ENCODE peak calls at places on chromosome 16, in seven cellular contexts. S is choroid plexus epithelial cell, P is A673, L is fibroblast of the aortic adventitia, I is HL-60, C is psoas muscle, E is endothelial cell of umbilical vein. J is an unnamed sample.

GRCh38 chr16:53457670-53458069 is 23.4 kb downstream of the RBL2 start:
- DNase-seq in S (peak; percentile 12), P (no peak), L (no peak), I (peak; percentile 69), C (no peak), E (no peak), J (no peak)

GRCh38 chr16:53740933-53741531 is 37.1 kb downstream of the FTO start:
- DNase-seq in S (no peak), P (no peak), L (no peak), I (no peak), C (no peak), E (no peak), J (no peak)

GRCh38 chr16:87332150-87332549 is 15.0 kb upstream of the C16orf95 start:
- DNase-seq in S (peak; percentile 45), P (no peak), L (no peak), I (no peak), C (no peak), E (no peak), J (peak; percentile 41)

GRCh38 chr16:3266873-3267537 is 10.6 kb upstream of the MEFV start:
- DNase-seq in S (peak; percentile 53), P (peak; percentile 64), L (peak; percentile 76), I (peak; percentile 18), C (no peak), E (peak; percentile 48), J (peak; percentile 47)

GRCh38 chr16:50416388-50416787 is 47.6 kb upstream of the BRD7 start:
- DNase-seq in S (no peak), P (no peak), L (no peak), I (no peak), C (no peak), E (no peak), J (no peak)

GRCh38 chr16:84532299-84532724 is 27.9 kb upstream of the MEAK7 start:
- DNase-seq in S (peak; percentile 86), P (no peak), L (peak; percentile 97), I (no peak), C (peak; percentile 63), E (peak; percentile 93), J (peak; percentile 96)

GRCh38 chr16:57590654-57591085 is 37.8 kb upstream of the ADGRG1 start:
- DNase-seq in S (peak; percentile 80), P (peak; percentile 48), L (peak; percentile 86), I (no peak), C (no peak), E (peak; percentile 35), J (peak; percentile 57)

GRCh38 chr16:67516296-67517177 is 12.1 kb upstream of the RIPOR1 start:
- DNase-seq in S (peak; percentile 24), P (no peak), L (peak; percentile 86), I (no peak), C (no peak), E (peak; percentile 67), J (peak; percentile 73)

GRCh38 chr16:87366288-87366687 is 17.3 kb downstream of the FBXO31 start:
- DNase-seq in S (no peak), P (no peak), L (no peak), I (no peak), C (no peak), E (no peak), J (no peak)

GRCh38 chr16:22007509-22008214 is at the start of gene MOSMO:
- DNase-seq in S (peak; percentile 74), P (peak; percentile 69), L (peak; percentile 49), I (peak; percentile 64), C (peak; percentile 82), E (peak; percentile 72), J (peak; percentile 64)

GRCh38 chr16:47613251-47613650 is 152.1 kb downstream of the PHKB start:
- DNase-seq in S (no peak), P (no peak), L (no peak), I (peak; percentile 24), C (no peak), E (no peak), J (peak; percentile 10)

GRCh38 chr16:10206215-10206614 is 24.0 kb upstream of the GRIN2A start:
- DNase-seq in S (no peak), P (no peak), L (no peak), I (no peak), C (no peak), E (no peak), J (no peak)

GRCh38 chr16:70693231-70693671 is 7.4 kb upstream of the MTSS2 start:
- DNase-seq in S (no peak), P (no peak), L (no peak), I (no peak), C (peak; percentile 44), E (no peak), J (no peak)

GRCh38 chr16:25925466-25925865 is 233.7 kb downstream of the HS3ST4 start:
- DNase-seq in S (no peak), P (no peak), L (no peak), I (no peak), C (no peak), E (no peak), J (no peak)

GRCh38 chr16:73949574-73950348 is 346.9 kb upstream of the PSMD7 start:
- DNase-seq in S (peak; percentile 67), P (peak; percentile 65), L (peak; percentile 59), I (no peak), C (no peak), E (no peak), J (peak; percentile 91)

GRCh38 chr16:84044108-84044488 is 1.5 kb upstream of the SLC38A8 start:
- DNase-seq in S (peak; percentile 47), P (no peak), L (peak; percentile 45), I (no peak), C (no peak), E (peak; percentile 20), J (peak; percentile 54)

GRCh38 chr16:88759245-88759975 is 25.6 kb downstream of the PIEZO1 start:
- DNase-seq in S (peak; percentile 66), P (no peak), L (no peak), I (peak; percentile 18), C (no peak), E (peak; percentile 26), J (peak; percentile 30)

GRCh38 chr16:80682435-80683070 is 121.8 kb downstream of the CDYL2 start:
- DNase-seq in S (peak; percentile 81), P (no peak), L (peak; percentile 60), I (no peak), C (no peak), E (no peak), J (peak; percentile 57)

DNA sequence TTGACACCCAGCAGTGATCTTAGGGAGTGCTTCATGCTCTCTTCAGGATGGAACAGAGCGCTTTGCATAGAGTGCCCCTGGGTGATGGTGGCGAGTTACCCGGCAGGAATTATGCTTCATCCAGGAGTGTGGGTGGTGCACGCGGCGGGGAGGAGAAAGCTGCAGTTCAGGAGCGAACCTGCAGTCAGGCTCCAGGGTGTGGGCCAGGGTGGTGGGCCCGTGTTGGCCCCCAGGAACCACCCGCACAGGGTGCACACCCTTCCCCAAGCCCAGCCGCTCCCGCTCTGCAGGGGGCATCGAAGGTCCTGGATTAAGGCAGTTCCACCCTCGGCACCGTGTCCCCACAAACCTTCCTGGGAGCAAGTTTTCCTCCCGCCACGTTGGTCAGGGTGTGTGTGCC is 3.9 kb downstream of the RAB40C start:
- DNase-seq in S (no peak), P (no peak), L (no peak), I (no peak), C (no peak), E (no peak), J (no peak)
- H3K4me3 ChIP-seq in S (no peak overlapping the region), P (no peak overlapping the region), L (no peak overlapping the region), I (no peak overlapping the region), C (peak overlapping the region; percentile 96), E (no peak overlapping the region), J (no peak overlapping the region)

GRCh38 chr16:4315185-4316102 is at the start of gene GLIS2:
- DNase-seq in S (peak; percentile 75), P (peak; percentile 85), L (peak; percentile 77), I (no peak), C (peak; percentile 80), E (peak; percentile 60), J (peak; percentile 63)

GRCh38 chr16:4316732-4317461 is 1.0 kb downstream of the GLIS2 start:
- DNase-seq in S (no peak), P (no peak), L (peak; percentile 79), I (no peak), C (peak; percentile 65), E (peak; percentile 49), J (no peak)

GRCh38 chr16:4316103-4316731 is 350 bp downstream of the GLIS2 start:
- DNase-seq in S (no peak), P (peak; percentile 62), L (no peak), I (no peak), C (no peak), E (no peak), J (no peak)

GRCh38 chr16:4313563-4314531 is 2.0 kb upstream of the GLIS2 start:
- DNase-seq in S (no peak), P (no peak), L (peak; percentile 31), I (no peak), C (peak; percentile 47), E (no peak), J (peak; percentile 35)

GRCh38 chr16:4314532-4315184 is 1.2 kb upstream of the GLIS2 start:
- DNase-seq in S (peak; percentile 46), P (peak; percentile 70), L (peak; percentile 66), I (no peak), C (no peak), E (peak; percentile 36), J (peak; percentile 64)
- TF ChIP-seq CTCF in S (peak; percentile 30), P (peak; percentile 14), L (no peak), I (no peak), C (no peak), E (no peak), J (no peak)

GRCh38 chr16:951660-952301 is 19.0 kb downstream of the LMF1 start:
- DNase-seq in S (no peak), P (no peak), L (no peak), I (no peak), C (no peak), E (no peak), J (peak; percentile 40)
- H3K4me3 ChIP-seq in S (no peak overlapping the region), P (no peak overlapping the region), L (no peak overlapping the region), I (no peak overlapping the region), C (no peak overlapping the region), E (no peak overlapping the region), J (no peak overlapping the region)

GRCh38 chr16:287298-287811 is 4.4 kb downstream of the PDIA2 start:
- DNase-seq in S (no peak), P (peak; percentile 34), L (no peak), I (no peak), C (no peak), E (no peak), J (no peak)
- TF ChIP-seq CTCF in S (peak; percentile 24), P (peak; percentile 44), L (no peak), I (no peak), C (no peak), E (no peak), J (peak; percentile 8)

J was measured in fibroblast of mammary gland.